ENCODE peak calls at places on chromosomes 2 and 18, in seven cellular contexts. A is fibroblast of mammary gland, D is pancreas, P is colonic mucosa, F is HFFc6, G is lower leg skin, W is psoas muscle. J is an unnamed sample.

GRCh38 chr2:218981390-218982311 is 3.3 kb downstream of the FEV start:
- DNase-seq in A (no peak), D (peak), P (no peak), F (no peak), G (no peak), W (no peak), J (no peak)

GRCh38 chr2:115880558-115880957 is 1438.1 kb downstream of the DPP10 start:
- DNase-seq in A (no peak), D (no peak), P (no peak), F (no peak), G (no peak), W (no peak), J (no peak)

GRCh38 chr2:146807568-146808168 is 1037.2 kb upstream of the ACVR2A start:
- DNase-seq in A (no peak), D (peak), P (no peak), F (no peak), G (no peak), W (no peak), J (no peak)

GRCh38 chr2:173462908-173463840 is 108.5 kb downstream of the CDCA7 start:
- DNase-seq in A (no peak), D (no peak), P (peak), F (no peak), G (no peak), W (no peak), J (no peak)

GRCh38 chr18:54453996-54454395 is 96.3 kb downstream of the C18orf54 start:
- DNase-seq in A (peak), D (no peak), P (no peak), F (no peak), G (no peak), W (no peak), J (no peak)

GRCh38 chr2:105797298-105797819 is 52.6 kb downstream of the NCK2 start:
- DNase-seq in A (peak), D (no peak), P (no peak), F (no peak), G (peak), W (no peak), J (peak)

GRCh38 chr2:77161009-77161408 is 361.2 kb downstream of the LRRTM4 start:
- DNase-seq in A (peak), D (no peak), P (no peak), F (no peak), G (no peak), W (no peak), J (no peak)

GRCh38 chr18:78073275-78073674 is 823.6 kb downstream of the GALR1 start:
- DNase-seq in A (no peak), D (no peak), P (no peak), F (no peak), G (no peak), W (no peak), J (no peak)

GRCh38 chr2:23203383-23203782 is 181.6 kb upstream of the KLHL29 start:
- DNase-seq in A (no peak), D (no peak), P (no peak), F (no peak), G (no peak), W (no peak), J (no peak)

GRCh38 chr2:216845426-216845825 is 14.4 kb downstream of the TNP1 start:
- DNase-seq in A (no peak), D (no peak), P (no peak), F (no peak), G (no peak), W (no peak), J (no peak)

GRCh38 chr2:168766600-168766999 is 35.8 kb upstream of the NOSTRIN start:
- DNase-seq in A (no peak), D (no peak), P (no peak), F (no peak), G (no peak), W (no peak), J (no peak)

GRCh38 chr2:66522591-66523379 is 87.9 kb downstream of the MEIS1 start:
- DNase-seq in A (no peak), D (no peak), P (no peak), F (no peak), G (no peak), W (no peak), J (no peak)

GRCh38 chr2:56754627-56755026 is 570.8 kb downstream of the CCDC85A start:
- DNase-seq in A (no peak), D (no peak), P (no peak), F (no peak), G (no peak), W (no peak), J (no peak)

GRCh38 chr2:135651717-135652116 is 89.9 kb upstream of the UBXN4 start:
- DNase-seq in A (no peak), D (no peak), P (no peak), F (no peak), G (no peak), W (no peak), J (no peak)

GRCh38 chr2:136639651-136640050 is 125.7 kb upstream of the THSD7B start:
- DNase-seq in A (no peak), D (no peak), P (no peak), F (no peak), G (no peak), W (no peak), J (no peak)

GRCh38 chr2:37916512-37917082 is 8.5 kb upstream of the RMDN2 start:
- DNase-seq in A (peak), D (no peak), P (no peak), F (peak), G (no peak), W (peak), J (peak)

GRCh38 chr2:62071126-62071598 is 124.8 kb upstream of the B3GNT2 start:
- DNase-seq in A (peak), D (no peak), P (no peak), F (peak), G (no peak), W (no peak), J (no peak)

GRCh38 chr2:71064754-71065621 is 3.5 kb upstream of the NAGK start:
- DNase-seq in A (peak), D (no peak), P (no peak), F (no peak), G (no peak), W (no peak), J (no peak)

GRCh38 chr2:232219496-232219870 is 159.1 kb upstream of the ALPP start:
- DNase-seq in A (no peak), D (no peak), P (no peak), F (no peak), G (no peak), W (no peak), J (no peak)

GRCh38 chr2:187689372-187689771 is 135.1 kb upstream of the TFPI start:
- DNase-seq in A (peak), D (no peak), P (no peak), F (peak), G (no peak), W (no peak), J (no peak)

GRCh38 chr2:102581911-102582310 is 37.4 kb upstream of the SLC9A2 start:
- DNase-seq in A (no peak), D (no peak), P (no peak), F (no peak), G (no peak), W (no peak), J (no peak)

GRCh38 chr2:953975-954686 is 3.5 kb downstream of the SNTG2 start:
- DNase-seq in A (peak), D (no peak), P (no peak), F (peak), G (no peak), W (no peak), J (no peak)

GRCh38 chr2:25895620-25896019 is 17.3 kb upstream of the ASXL2 start:
- DNase-seq in A (no peak), D (no peak), P (no peak), F (no peak), G (peak), W (no peak), J (no peak)

GRCh38 chr2:75099521-75099922 is 99.8 kb downstream of the TACR1 start:
- DNase-seq in A (peak), D (no peak), P (no peak), F (peak), G (no peak), W (no peak), J (no peak)

GRCh38 chr2:218983263-218983970 is 1.6 kb downstream of the FEV start:
- DNase-seq in A (no peak), D (peak), P (no peak), F (no peak), G (no peak), W (no peak), J (no peak)

GRCh38 chr18:26133652-26134051 is at the start of gene PSMA8:
- DNase-seq in A (no peak), D (peak), P (no peak), F (no peak), G (no peak), W (peak), J (no peak)

GRCh38 chr18:66900837-66901236 is 296.9 kb upstream of the CDH19 start:
- DNase-seq in A (no peak), D (no peak), P (no peak), F (no peak), G (no peak), W (no peak), J (no peak)

GRCh38 chr2:26982102-26982742 is 11.8 kb downstream of the MAPRE3 start:
- DNase-seq in A (peak), D (peak), P (peak), F (no peak), G (peak), W (peak), J (no peak)

GRCh38 chr2:14960686-14961324 is 328.3 kb downstream of the LRATD1 start:
- DNase-seq in A (peak), D (no peak), P (no peak), F (no peak), G (no peak), W (no peak), J (no peak)

GRCh38 chr18:23203891-23204432 is 68.7 kb downstream of the CABLES1 start:
- DNase-seq in A (no peak), D (no peak), P (no peak), F (no peak), G (no peak), W (no peak), J (no peak)

GRCh38 chr2:25380586-25381360 is 39.0 kb upstream of the DNMT3A start:
- DNase-seq in A (no peak), D (no peak), P (no peak), F (no peak), G (peak), W (no peak), J (no peak)

GRCh38 chr2:8805278-8806045 is 32.0 kb downstream of the KIDINS220 start:
- DNase-seq in A (no peak), D (no peak), P (no peak), F (no peak), G (no peak), W (no peak), J (no peak)

GRCh38 chr2:8802741-8803140 is 34.7 kb downstream of the KIDINS220 start:
- DNase-seq in A (no peak), D (no peak), P (no peak), F (no peak), G (no peak), W (no peak), J (no peak)

GRCh38 chr2:8806885-8807701 is 30.3 kb downstream of the KIDINS220 start:
- DNase-seq in A (no peak), D (no peak), P (no peak), F (no peak), G (no peak), W (no peak), J (no peak)

GRCh38 chr2:8800821-8801220 is 36.6 kb downstream of the KIDINS220 start:
- DNase-seq in A (no peak), D (no peak), P (no peak), F (no peak), G (no peak), W (no peak), J (no peak)

GRCh38 chr2:8803658-8804379 is 33.6 kb downstream of the KIDINS220 start:
- DNase-seq in A (peak), D (peak), P (peak), F (peak), G (no peak), W (peak), J (peak)
- TF ChIP-seq CTCF in A (no peak), D (no peak), P (no peak), F (peak), G (no peak), W (no peak), J (no peak)

GRCh38 chr18:48295586-48296311 is 113.4 kb downstream of the ZBTB7C start:
- DNase-seq in A (peak), D (no peak), P (no peak), F (no peak), G (peak), W (no peak), J (no peak)
- TF ChIP-seq CTCF in A (peak), D (no peak), P (no peak), F (peak), G (no peak), W (peak), J (peak)

GRCh38 chr2:128604045-128604444 is 285.4 kb upstream of the HS6ST1 start:
- DNase-seq in A (no peak), D (no peak), P (no peak), F (no peak), G (peak), W (no peak), J (no peak)

GRCh38 chr2:128605421-128605820 is 286.8 kb upstream of the HS6ST1 start:
- DNase-seq in A (no peak), D (no peak), P (no peak), F (no peak), G (peak), W (no peak), J (no peak)

GRCh38 chr2:128607440-128607839 is 288.8 kb upstream of the HS6ST1 start:
- DNase-seq in A (no peak), D (no peak), P (no peak), F (no peak), G (peak), W (no peak), J (no peak)

GRCh38 chr2:128606837-128607236 is 288.2 kb upstream of the HS6ST1 start:
- DNase-seq in A (no peak), D (no peak), P (no peak), F (no peak), G (peak), W (no peak), J (no peak)

GRCh38 chr2:128605931-128606330 is 287.3 kb upstream of the HS6ST1 start:
- DNase-seq in A (no peak), D (no peak), P (no peak), F (no peak), G (peak), W (no peak), J (no peak)
- TF ChIP-seq CTCF in A (no peak), D (no peak), P (no peak), F (no peak), G (no peak), W (no peak), J (no peak)

DNA sequence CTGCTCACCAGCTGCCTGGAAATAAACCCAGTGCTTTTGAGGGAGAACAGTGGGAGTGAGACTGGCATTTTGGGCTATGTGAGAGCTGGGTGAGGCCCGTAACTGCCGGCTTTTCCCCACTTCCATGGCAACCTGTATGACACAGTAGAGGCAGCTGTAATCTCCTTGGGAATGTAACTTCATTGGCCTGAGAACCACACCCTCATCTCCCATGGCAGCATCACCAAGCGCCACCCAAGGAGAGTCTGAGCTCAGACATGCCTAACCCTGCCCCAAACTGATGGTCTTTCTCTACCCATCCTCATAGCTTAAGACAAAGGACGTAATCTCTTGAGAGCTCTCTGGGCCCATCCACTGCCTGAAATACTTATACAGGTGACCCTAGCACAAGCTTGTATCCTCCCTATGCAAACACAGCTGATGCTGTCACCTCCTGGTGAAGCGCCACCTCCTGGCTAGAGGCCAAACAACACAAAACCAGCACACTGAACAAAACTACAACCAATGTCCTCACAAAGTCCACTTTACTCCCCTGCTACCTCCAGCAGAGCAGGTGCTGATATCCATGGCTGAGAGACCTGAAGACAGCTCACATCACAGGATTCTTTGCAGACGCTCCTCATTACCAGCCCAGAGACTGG is 763.4 kb upstream of the NRXN1 start:
- DNase-seq in A (no peak), D (no peak), P (peak), F (no peak), G (no peak), W (no peak), J (no peak)
- TF ChIP-seq CTCF in A (peak), D (no peak), P (peak), F (peak), G (no peak), W (no peak), J (no peak)

GRCh38 chr2:68466361-68466777 is 725 bp downstream of the FBXO48 start:
- DNase-seq in A (peak), D (no peak), P (no peak), F (peak), G (no peak), W (no peak), J (no peak)
- TF ChIP-seq CTCF in A (peak), D (no peak), P (no peak), F (peak), G (no peak), W (peak), J (peak)

GRCh38 chr2:176781570-176782217 is 430.9 kb upstream of the HNRNPA3 start:
- DNase-seq in A (no peak), D (no peak), P (no peak), F (no peak), G (no peak), W (no peak), J (no peak)
- TF ChIP-seq CTCF in A (no peak), D (no peak), P (no peak), F (no peak), G (no peak), W (no peak), J (no peak)

DNA sequence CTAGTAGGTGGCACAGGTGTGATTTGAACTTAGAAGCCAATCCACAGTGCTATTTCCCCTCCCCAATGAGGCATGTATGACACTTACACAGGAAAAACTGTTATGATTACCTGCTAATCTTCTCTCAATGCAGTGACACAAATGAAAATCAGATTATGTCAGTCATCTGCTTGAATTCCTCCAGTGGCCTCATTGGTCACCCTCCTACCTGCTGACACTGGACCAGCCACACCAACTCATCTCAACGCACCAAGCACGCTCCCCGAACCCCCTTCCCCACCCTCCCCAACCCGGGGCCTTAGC is 82.2 kb upstream of the SEC11C start:
- DNase-seq in A (no peak), D (no peak), P (no peak), F (no peak), G (no peak), W (no peak), J (no peak)
- TF ChIP-seq CTCF in A (no peak), D (no peak), P (no peak), F (peak), G (no peak), W (no peak), J (no peak)

GRCh38 chr2:189234991-189235390 is 55.4 kb upstream of the COL5A2 start:
- DNase-seq in A (peak), D (no peak), P (no peak), F (peak), G (no peak), W (no peak), J (no peak)
- TF ChIP-seq CTCF in A (no peak), D (no peak), P (no peak), F (no peak), G (no peak), W (no peak), J (no peak)

DNA sequence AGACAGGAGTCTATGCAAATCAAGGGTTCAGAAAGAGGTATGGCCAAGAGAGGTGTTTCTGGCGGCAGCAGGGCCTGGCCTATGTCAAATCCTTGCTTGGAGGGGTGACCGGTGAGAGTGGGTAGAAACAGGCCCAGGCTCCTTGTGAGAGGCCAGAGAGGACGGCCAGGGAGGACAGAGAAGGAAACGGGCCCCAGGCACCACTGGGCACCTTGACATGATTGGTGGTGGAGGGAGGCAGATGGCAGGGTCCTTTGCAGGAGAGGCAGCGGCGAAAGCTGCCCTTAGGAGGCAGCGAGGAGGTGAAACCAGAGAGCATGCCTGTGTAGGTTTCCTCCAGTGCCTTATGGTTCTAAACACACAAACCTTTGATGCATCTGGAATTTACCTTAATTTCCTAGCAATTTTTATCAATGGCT is 6.2 kb downstream of the RAMP1 start:
- DNase-seq in A (peak), D (no peak), P (no peak), F (no peak), G (no peak), W (no peak), J (no peak)
- TF ChIP-seq CTCF in A (peak), D (no peak), P (no peak), F (no peak), G (no peak), W (no peak), J (peak)

DNA sequence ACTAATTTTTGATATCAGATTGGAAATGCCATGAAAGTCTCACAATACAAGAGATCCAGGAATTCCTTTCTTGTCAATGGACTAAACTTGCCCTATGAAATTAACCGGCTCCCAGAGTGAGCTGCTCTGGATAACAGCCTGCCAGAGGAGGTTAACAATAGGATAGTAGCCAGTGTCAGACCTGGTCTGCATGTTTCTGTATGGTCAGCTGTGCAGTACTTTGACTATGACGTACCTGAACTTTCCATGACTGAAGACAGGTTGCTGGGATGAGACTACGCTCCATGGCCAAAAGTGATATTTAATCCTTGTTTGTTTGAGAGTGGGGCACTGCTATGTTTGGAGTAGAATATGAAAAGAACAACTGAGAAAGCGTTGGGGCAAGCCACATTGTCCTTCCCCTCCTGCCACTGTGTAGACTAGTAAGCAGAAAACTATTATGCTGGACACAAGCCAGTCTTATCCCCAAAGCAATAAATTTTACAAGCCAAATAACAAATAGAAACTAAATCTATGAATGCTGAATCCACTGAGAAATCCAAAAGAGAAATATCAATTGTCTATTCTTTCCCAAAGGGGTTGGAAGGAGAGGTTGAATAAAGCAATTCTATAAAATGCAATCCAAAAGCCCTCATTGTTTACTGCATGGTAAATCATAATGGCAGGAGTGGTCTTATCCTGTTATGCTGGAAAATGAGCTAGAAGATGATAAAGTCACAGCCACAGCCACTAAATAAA is 115.5 kb upstream of the CYP26B1 start:
- DNase-seq in A (no peak), D (no peak), P (no peak), F (peak), G (no peak), W (no peak), J (no peak)
- TF ChIP-seq CTCF in A (no peak), D (no peak), P (no peak), F (no peak), G (no peak), W (no peak), J (no peak)

J was measured in AG09319.